ENCODE peak calls at places on chromosome 19, in ten cellular contexts. One of them, this sample, is unnamed.

GRCh38 chr19:34963531-34964406 is at the start of gene ZNF792:
- DNase-seq in head of caudate nucleus: peak
- DNase-seq in GM23338: peak
- DNase-seq in DMS 273 treated with DMSO at 0.1 percent for 48 hours: no peak
- DNase-seq in midbrain: peak
- DNase-seq in AG20443: peak
- DNase-seq in COR-L47: peak
- DNase-seq in M059J: peak
- DNase-seq in stimulated activated CD4-positive, alpha-beta T cell treated with anti-CD3 and anti-CD28 coated beads, Interleukin-1b, Interleukin-23, amount 100 ng/mL, for 24 hours: peak
- DNase-seq in ureter: peak
- DNase-seq in this sample: no peak

GRCh38 chr19:34881982-34882381 is 44.7 kb upstream of the ZNF30 start:
- DNase-seq in DMS 273 treated with DMSO at 0.1 percent for 48 hours: no peak
- DNase-seq in M059J: peak
- DNase-seq in head of caudate nucleus: no peak
- DNase-seq in AG20443: no peak
- DNase-seq in midbrain: no peak
- DNase-seq in ureter: no peak
- DNase-seq in stimulated activated CD4-positive, alpha-beta T cell treated with anti-CD3 and anti-CD28 coated beads, Interleukin-1b, Interleukin-23, amount 100 ng/mL, for 24 hours: no peak
- DNase-seq in GM23338: no peak
- DNase-seq in COR-L47: no peak
- DNase-seq in this sample: no peak

GRCh38 chr19:623974-624373 is 9.4 kb downstream of the POLRMT start:
- DNase-seq in head of caudate nucleus: no peak
- DNase-seq in stimulated activated CD4-positive, alpha-beta T cell treated with anti-CD3 and anti-CD28 coated beads, Interleukin-1b, Interleukin-23, amount 100 ng/mL, for 24 hours: no peak
- DNase-seq in midbrain: no peak
- DNase-seq in AG20443: no peak
- DNase-seq in COR-L47: no peak
- DNase-seq in GM23338: no peak
- DNase-seq in DMS 273 treated with DMSO at 0.1 percent for 48 hours: no peak
- DNase-seq in ureter: no peak
- DNase-seq in M059J: no peak
- DNase-seq in this sample: no peak

GRCh38 chr19:35844482-35845214 is 7.7 kb downstream of the NPHS1 start:
- DNase-seq in midbrain: no peak
- DNase-seq in DMS 273 treated with DMSO at 0.1 percent for 48 hours: no peak
- DNase-seq in head of caudate nucleus: no peak
- DNase-seq in COR-L47: no peak
- DNase-seq in M059J: no peak
- DNase-seq in stimulated activated CD4-positive, alpha-beta T cell treated with anti-CD3 and anti-CD28 coated beads, Interleukin-1b, Interleukin-23, amount 100 ng/mL, for 24 hours: no peak
- DNase-seq in AG20443: no peak
- DNase-seq in ureter: no peak
- DNase-seq in GM23338: no peak
- DNase-seq in this sample: no peak

GRCh38 chr19:55160128-55160985 is 2.8 kb upstream of the TNNI3 start:
- DNase-seq in head of caudate nucleus: peak
- DNase-seq in ureter: peak
- DNase-seq in midbrain: peak
- DNase-seq in M059J: peak
- DNase-seq in AG20443: peak
- DNase-seq in stimulated activated CD4-positive, alpha-beta T cell treated with anti-CD3 and anti-CD28 coated beads, Interleukin-1b, Interleukin-23, amount 100 ng/mL, for 24 hours: peak
- DNase-seq in GM23338: peak
- DNase-seq in DMS 273 treated with DMSO at 0.1 percent for 48 hours: peak
- DNase-seq in COR-L47: peak
- DNase-seq in this sample: peak

GRCh38 chr19:1860133-1860775 is 3.1 kb downstream of the KLF16 start:
- DNase-seq in AG20443: peak
- DNase-seq in M059J: peak
- DNase-seq in midbrain: peak
- DNase-seq in head of caudate nucleus: peak
- DNase-seq in DMS 273 treated with DMSO at 0.1 percent for 48 hours: no peak
- DNase-seq in GM23338: peak
- DNase-seq in stimulated activated CD4-positive, alpha-beta T cell treated with anti-CD3 and anti-CD28 coated beads, Interleukin-1b, Interleukin-23, amount 100 ng/mL, for 24 hours: no peak
- DNase-seq in ureter: no peak
- DNase-seq in COR-L47: peak
- DNase-seq in this sample: no peak

GRCh38 chr19:8702350-8702749 is 3.8 kb upstream of the ACTL9 start:
- DNase-seq in stimulated activated CD4-positive, alpha-beta T cell treated with anti-CD3 and anti-CD28 coated beads, Interleukin-1b, Interleukin-23, amount 100 ng/mL, for 24 hours: no peak
- DNase-seq in ureter: no peak
- DNase-seq in AG20443: no peak
- DNase-seq in M059J: no peak
- DNase-seq in GM23338: no peak
- DNase-seq in midbrain: no peak
- DNase-seq in head of caudate nucleus: no peak
- DNase-seq in DMS 273 treated with DMSO at 0.1 percent for 48 hours: no peak
- DNase-seq in COR-L47: no peak
- DNase-seq in this sample: no peak

GRCh38 chr19:50838239-50838638 is 4.9 kb upstream of the KLK15 start:
- DNase-seq in stimulated activated CD4-positive, alpha-beta T cell treated with anti-CD3 and anti-CD28 coated beads, Interleukin-1b, Interleukin-23, amount 100 ng/mL, for 24 hours: no peak
- DNase-seq in AG20443: no peak
- DNase-seq in midbrain: no peak
- DNase-seq in M059J: peak
- DNase-seq in GM23338: peak
- DNase-seq in DMS 273 treated with DMSO at 0.1 percent for 48 hours: no peak
- DNase-seq in COR-L47: no peak
- DNase-seq in ureter: no peak
- DNase-seq in head of caudate nucleus: no peak
- DNase-seq in this sample: no peak

GRCh38 chr19:29714371-29714952 is 599 bp downstream of the C19orf12 start:
- DNase-seq in midbrain: no peak
- DNase-seq in M059J: no peak
- DNase-seq in stimulated activated CD4-positive, alpha-beta T cell treated with anti-CD3 and anti-CD28 coated beads, Interleukin-1b, Interleukin-23, amount 100 ng/mL, for 24 hours: peak
- DNase-seq in COR-L47: no peak
- DNase-seq in AG20443: peak
- DNase-seq in DMS 273 treated with DMSO at 0.1 percent for 48 hours: no peak
- DNase-seq in ureter: no peak
- DNase-seq in GM23338: no peak
- DNase-seq in head of caudate nucleus: no peak
- DNase-seq in this sample: no peak

GRCh38 chr19:15995536-15995935 is 46.7 kb downstream of the OR10H4 start:
- DNase-seq in M059J: no peak
- DNase-seq in ureter: no peak
- DNase-seq in COR-L47: no peak
- DNase-seq in midbrain: no peak
- DNase-seq in GM23338: no peak
- DNase-seq in stimulated activated CD4-positive, alpha-beta T cell treated with anti-CD3 and anti-CD28 coated beads, Interleukin-1b, Interleukin-23, amount 100 ng/mL, for 24 hours: no peak
- DNase-seq in head of caudate nucleus: no peak
- DNase-seq in AG20443: no peak
- DNase-seq in DMS 273 treated with DMSO at 0.1 percent for 48 hours: no peak
- DNase-seq in this sample: no peak

GRCh38 chr19:7925171-7925837 is 631 bp downstream of the CTXN1 start:
- DNase-seq in GM23338: peak
- DNase-seq in COR-L47: peak
- DNase-seq in ureter: peak
- DNase-seq in midbrain: peak
- DNase-seq in stimulated activated CD4-positive, alpha-beta T cell treated with anti-CD3 and anti-CD28 coated beads, Interleukin-1b, Interleukin-23, amount 100 ng/mL, for 24 hours: peak
- DNase-seq in DMS 273 treated with DMSO at 0.1 percent for 48 hours: no peak
- DNase-seq in head of caudate nucleus: peak
- DNase-seq in AG20443: peak
- DNase-seq in M059J: peak
- DNase-seq in this sample: no peak

GRCh38 chr19:45826934-45827333 is 11.8 kb upstream of the RSPH6A start:
- DNase-seq in ureter: no peak
- DNase-seq in M059J: no peak
- DNase-seq in AG20443: no peak
- DNase-seq in DMS 273 treated with DMSO at 0.1 percent for 48 hours: no peak
- DNase-seq in COR-L47: no peak
- DNase-seq in head of caudate nucleus: no peak
- DNase-seq in stimulated activated CD4-positive, alpha-beta T cell treated with anti-CD3 and anti-CD28 coated beads, Interleukin-1b, Interleukin-23, amount 100 ng/mL, for 24 hours: no peak
- DNase-seq in midbrain: no peak
- DNase-seq in GM23338: no peak
- DNase-seq in this sample: no peak

GRCh38 chr19:32012886-32013635 is 332.3 kb upstream of the ZNF507 start:
- DNase-seq in stimulated activated CD4-positive, alpha-beta T cell treated with anti-CD3 and anti-CD28 coated beads, Interleukin-1b, Interleukin-23, amount 100 ng/mL, for 24 hours: no peak
- DNase-seq in ureter: no peak
- DNase-seq in head of caudate nucleus: no peak
- DNase-seq in AG20443: no peak
- DNase-seq in COR-L47: no peak
- DNase-seq in M059J: no peak
- DNase-seq in midbrain: no peak
- DNase-seq in DMS 273 treated with DMSO at 0.1 percent for 48 hours: no peak
- DNase-seq in GM23338: no peak
- DNase-seq in this sample: no peak

GRCh38 chr19:4984106-4984380 is 15.1 kb downstream of the KDM4B start:
- DNase-seq in M059J: no peak
- DNase-seq in COR-L47: no peak
- DNase-seq in DMS 273 treated with DMSO at 0.1 percent for 48 hours: no peak
- DNase-seq in GM23338: no peak
- DNase-seq in ureter: no peak
- DNase-seq in midbrain: no peak
- DNase-seq in stimulated activated CD4-positive, alpha-beta T cell treated with anti-CD3 and anti-CD28 coated beads, Interleukin-1b, Interleukin-23, amount 100 ng/mL, for 24 hours: no peak
- DNase-seq in head of caudate nucleus: no peak
- DNase-seq in AG20443: no peak
- DNase-seq in this sample: no peak

GRCh38 chr19:10848208-10848843 is at the start of gene C19orf38:
- DNase-seq in M059J: no peak
- DNase-seq in head of caudate nucleus: no peak
- DNase-seq in stimulated activated CD4-positive, alpha-beta T cell treated with anti-CD3 and anti-CD28 coated beads, Interleukin-1b, Interleukin-23, amount 100 ng/mL, for 24 hours: no peak
- DNase-seq in midbrain: no peak
- DNase-seq in GM23338: no peak
- DNase-seq in ureter: no peak
- DNase-seq in DMS 273 treated with DMSO at 0.1 percent for 48 hours: no peak
- DNase-seq in COR-L47: no peak
- DNase-seq in AG20443: peak
- DNase-seq in this sample: no peak

GRCh38 chr19:50332264-50333038 is 3.3 kb upstream of the KCNC3 start:
- DNase-seq in stimulated activated CD4-positive, alpha-beta T cell treated with anti-CD3 and anti-CD28 coated beads, Interleukin-1b, Interleukin-23, amount 100 ng/mL, for 24 hours: no peak
- DNase-seq in ureter: no peak
- DNase-seq in head of caudate nucleus: no peak
- DNase-seq in COR-L47: no peak
- DNase-seq in AG20443: peak
- DNase-seq in M059J: no peak
- DNase-seq in midbrain: no peak
- DNase-seq in DMS 273 treated with DMSO at 0.1 percent for 48 hours: no peak
- DNase-seq in GM23338: peak
- DNase-seq in this sample: no peak

GRCh38 chr19:5652261-5652660 is 28.1 kb downstream of the MICOS13 start:
- DNase-seq in ureter: no peak
- DNase-seq in midbrain: no peak
- DNase-seq in COR-L47: no peak
- DNase-seq in head of caudate nucleus: no peak
- DNase-seq in M059J: no peak
- DNase-seq in GM23338: no peak
- DNase-seq in AG20443: no peak
- DNase-seq in DMS 273 treated with DMSO at 0.1 percent for 48 hours: no peak
- DNase-seq in stimulated activated CD4-positive, alpha-beta T cell treated with anti-CD3 and anti-CD28 coated beads, Interleukin-1b, Interleukin-23, amount 100 ng/mL, for 24 hours: no peak
- DNase-seq in this sample: no peak

GRCh38 chr19:51338563-51339312 is 3.2 kb downstream of the VSIG10L start:
- DNase-seq in M059J: peak
- DNase-seq in stimulated activated CD4-positive, alpha-beta T cell treated with anti-CD3 and anti-CD28 coated beads, Interleukin-1b, Interleukin-23, amount 100 ng/mL, for 24 hours: peak
- DNase-seq in GM23338: peak
- DNase-seq in head of caudate nucleus: peak
- DNase-seq in DMS 273 treated with DMSO at 0.1 percent for 48 hours: peak
- DNase-seq in midbrain: peak
- DNase-seq in COR-L47: peak
- DNase-seq in AG20443: peak
- DNase-seq in ureter: peak
- DNase-seq in this sample: peak

GRCh38 chr19:10288662-10289166 is 1.0 kb upstream of the ICAM5 start:
- DNase-seq in COR-L47: peak
- DNase-seq in GM23338: peak
- DNase-seq in ureter: no peak
- DNase-seq in AG20443: peak
- DNase-seq in DMS 273 treated with DMSO at 0.1 percent for 48 hours: no peak
- DNase-seq in midbrain: no peak
- DNase-seq in M059J: peak
- DNase-seq in stimulated activated CD4-positive, alpha-beta T cell treated with anti-CD3 and anti-CD28 coated beads, Interleukin-1b, Interleukin-23, amount 100 ng/mL, for 24 hours: no peak
- DNase-seq in head of caudate nucleus: peak
- DNase-seq in this sample: no peak

GRCh38 chr19:7978196-7978825 is 27.1 kb downstream of the ELAVL1 start:
- DNase-seq in ureter: no peak
- DNase-seq in stimulated activated CD4-positive, alpha-beta T cell treated with anti-CD3 and anti-CD28 coated beads, Interleukin-1b, Interleukin-23, amount 100 ng/mL, for 24 hours: no peak
- DNase-seq in GM23338: no peak
- DNase-seq in COR-L47: no peak
- DNase-seq in DMS 273 treated with DMSO at 0.1 percent for 48 hours: no peak
- DNase-seq in midbrain: no peak
- DNase-seq in AG20443: no peak
- DNase-seq in M059J: peak
- DNase-seq in head of caudate nucleus: no peak
- DNase-seq in this sample: no peak

GRCh38 chr19:661427-662196 is 1.4 kb downstream of the RNF126 start:
- DNase-seq in DMS 273 treated with DMSO at 0.1 percent for 48 hours: no peak
- DNase-seq in ureter: no peak
- DNase-seq in stimulated activated CD4-positive, alpha-beta T cell treated with anti-CD3 and anti-CD28 coated beads, Interleukin-1b, Interleukin-23, amount 100 ng/mL, for 24 hours: peak
- DNase-seq in midbrain: no peak
- DNase-seq in GM23338: no peak
- DNase-seq in head of caudate nucleus: no peak
- DNase-seq in AG20443: peak
- DNase-seq in M059J: peak
- DNase-seq in COR-L47: no peak
- DNase-seq in this sample: no peak

GRCh38 chr19:1566392-1567115 is 1.6 kb downstream of the MEX3D start:
- DNase-seq in M059J: peak
- DNase-seq in stimulated activated CD4-positive, alpha-beta T cell treated with anti-CD3 and anti-CD28 coated beads, Interleukin-1b, Interleukin-23, amount 100 ng/mL, for 24 hours: no peak
- DNase-seq in AG20443: peak
- DNase-seq in head of caudate nucleus: peak
- DNase-seq in DMS 273 treated with DMSO at 0.1 percent for 48 hours: no peak
- DNase-seq in COR-L47: peak
- DNase-seq in ureter: peak
- DNase-seq in GM23338: peak
- DNase-seq in midbrain: peak
- DNase-seq in this sample: peak

GRCh38 chr19:19597809-19598306 is 20.6 kb downstream of the PBX4 start:
- DNase-seq in M059J: no peak
- DNase-seq in midbrain: no peak
- DNase-seq in GM23338: no peak
- DNase-seq in AG20443: no peak
- DNase-seq in ureter: no peak
- DNase-seq in COR-L47: no peak
- DNase-seq in stimulated activated CD4-positive, alpha-beta T cell treated with anti-CD3 and anti-CD28 coated beads, Interleukin-1b, Interleukin-23, amount 100 ng/mL, for 24 hours: no peak
- DNase-seq in head of caudate nucleus: no peak
- DNase-seq in DMS 273 treated with DMSO at 0.1 percent for 48 hours: no peak
- DNase-seq in this sample: no peak

GRCh38 chr19:10654610-10655456 is 687 bp downstream of the ILF3 start:
- DNase-seq in midbrain: peak
- DNase-seq in GM23338: peak
- DNase-seq in AG20443: peak
- DNase-seq in DMS 273 treated with DMSO at 0.1 percent for 48 hours: no peak
- DNase-seq in stimulated activated CD4-positive, alpha-beta T cell treated with anti-CD3 and anti-CD28 coated beads, Interleukin-1b, Interleukin-23, amount 100 ng/mL, for 24 hours: peak
- DNase-seq in M059J: peak
- DNase-seq in head of caudate nucleus: peak
- DNase-seq in ureter: peak
- DNase-seq in COR-L47: peak
- DNase-seq in this sample: no peak

GRCh38 chr19:11964858-11965645 is at the start of gene ZNF763:
- DNase-seq in ureter: peak
- DNase-seq in GM23338: peak
- DNase-seq in AG20443: peak
- DNase-seq in midbrain: peak
- DNase-seq in COR-L47: peak
- DNase-seq in DMS 273 treated with DMSO at 0.1 percent for 48 hours: peak
- DNase-seq in M059J: peak
- DNase-seq in stimulated activated CD4-positive, alpha-beta T cell treated with anti-CD3 and anti-CD28 coated beads, Interleukin-1b, Interleukin-23, amount 100 ng/mL, for 24 hours: peak
- DNase-seq in head of caudate nucleus: peak
- DNase-seq in this sample: no peak

GRCh38 chr19:4456566-4456842 is 1.1 kb downstream of the UBXN6 start:
- DNase-seq in stimulated activated CD4-positive, alpha-beta T cell treated with anti-CD3 and anti-CD28 coated beads, Interleukin-1b, Interleukin-23, amount 100 ng/mL, for 24 hours: no peak
- DNase-seq in GM23338: no peak
- DNase-seq in COR-L47: no peak
- DNase-seq in DMS 273 treated with DMSO at 0.1 percent for 48 hours: peak
- DNase-seq in head of caudate nucleus: peak
- DNase-seq in M059J: peak
- DNase-seq in AG20443: peak
- DNase-seq in ureter: no peak
- DNase-seq in midbrain: peak
- DNase-seq in this sample: no peak

GRCh38 chr19:8244442-8244841 is 35.3 kb downstream of the CERS4 start:
- DNase-seq in M059J: no peak
- DNase-seq in head of caudate nucleus: no peak
- DNase-seq in COR-L47: no peak
- DNase-seq in AG20443: no peak
- DNase-seq in DMS 273 treated with DMSO at 0.1 percent for 48 hours: no peak
- DNase-seq in GM23338: no peak
- DNase-seq in midbrain: no peak
- DNase-seq in stimulated activated CD4-positive, alpha-beta T cell treated with anti-CD3 and anti-CD28 coated beads, Interleukin-1b, Interleukin-23, amount 100 ng/mL, for 24 hours: no peak
- DNase-seq in ureter: no peak
- DNase-seq in this sample: no peak

GRCh38 chr19:9958451-9958850 is 22.1 kb upstream of the OLFM2 start:
- DNase-seq in GM23338: no peak
- DNase-seq in DMS 273 treated with DMSO at 0.1 percent for 48 hours: no peak
- DNase-seq in M059J: peak
- DNase-seq in COR-L47: no peak
- DNase-seq in AG20443: peak
- DNase-seq in stimulated activated CD4-positive, alpha-beta T cell treated with anti-CD3 and anti-CD28 coated beads, Interleukin-1b, Interleukin-23, amount 100 ng/mL, for 24 hours: no peak
- DNase-seq in ureter: no peak
- DNase-seq in midbrain: no peak
- DNase-seq in head of caudate nucleus: no peak
- DNase-seq in this sample: no peak